ENCODE peak calls at places on chromosomes 5 and 9, in six cellular contexts. One of them, this sample, is unnamed.

GRCh38 chr5:10797246-10797645 is 36.2 kb upstream of the DAP start:
- DNase-seq in H1: no peak
- DNase-seq in HepG2: no peak
- DNase-seq in SK-N-SH: no peak
- DNase-seq in HCT116: no peak
- DNase-seq in K562: no peak
- DNase-seq in this sample: no peak

GRCh38 chr5:43073597-43074546 is 33.8 kb upstream of the ANXA2R start:
- DNase-seq in H1: no peak
- DNase-seq in HepG2: peak
- DNase-seq in SK-N-SH: peak
- DNase-seq in HCT116: peak
- DNase-seq in K562: peak
- DNase-seq in this sample: no peak

GRCh38 chr9:91360551-91361293 is 996 bp downstream of the AUH start:
- DNase-seq in H1: no peak
- DNase-seq in HepG2: no peak
- DNase-seq in SK-N-SH: no peak
- DNase-seq in HCT116: no peak
- DNase-seq in K562: no peak
- DNase-seq in this sample: peak

GRCh38 chr9:123058834-123059233 is 25.4 kb downstream of the GPR21 start:
- DNase-seq in H1: no peak
- DNase-seq in HepG2: no peak
- DNase-seq in SK-N-SH: no peak
- DNase-seq in HCT116: no peak
- DNase-seq in K562: no peak
- DNase-seq in this sample: no peak

GRCh38 chr5:32225445-32225844 is 51.3 kb upstream of the GOLPH3 start:
- DNase-seq in H1: no peak
- DNase-seq in HepG2: peak
- DNase-seq in SK-N-SH: no peak
- DNase-seq in HCT116: no peak
- DNase-seq in K562: no peak
- DNase-seq in this sample: no peak

GRCh38 chr9:106745876-106746275 is 117.1 kb upstream of the ZNF462 start:
- DNase-seq in H1: no peak
- DNase-seq in HepG2: no peak
- DNase-seq in SK-N-SH: no peak
- DNase-seq in HCT116: no peak
- DNase-seq in K562: no peak
- DNase-seq in this sample: no peak

GRCh38 chr9:95626885-95627558 is 110.3 kb upstream of the PTCH1 start:
- DNase-seq in H1: no peak
- DNase-seq in HepG2: no peak
- DNase-seq in SK-N-SH: no peak
- DNase-seq in HCT116: no peak
- DNase-seq in K562: no peak
- DNase-seq in this sample: no peak

GRCh38 chr5:157290981-157291711 is 25.2 kb downstream of the CYFIP2 start:
- DNase-seq in H1: no peak
- DNase-seq in HepG2: peak
- DNase-seq in SK-N-SH: no peak
- DNase-seq in HCT116: no peak
- DNase-seq in K562: no peak
- DNase-seq in this sample: no peak

GRCh38 chr9:84898188-84898587 is 228.7 kb downstream of the NTRK2 start:
- DNase-seq in H1: no peak
- DNase-seq in HepG2: no peak
- DNase-seq in SK-N-SH: no peak
- DNase-seq in HCT116: no peak
- DNase-seq in K562: no peak
- DNase-seq in this sample: no peak

GRCh38 chr5:160133071-160133917 is 14.0 kb upstream of the PWWP2A start:
- DNase-seq in H1: peak
- DNase-seq in HepG2: no peak
- DNase-seq in SK-N-SH: no peak
- DNase-seq in HCT116: no peak
- DNase-seq in K562: no peak
- DNase-seq in this sample: no peak

GRCh38 chr9:92010705-92011536 is 60.9 kb upstream of the ROR2 start:
- DNase-seq in H1: no peak
- DNase-seq in HepG2: no peak
- DNase-seq in SK-N-SH: no peak
- DNase-seq in HCT116: no peak
- DNase-seq in K562: no peak
- DNase-seq in this sample: no peak

GRCh38 chr9:130639119-130639485 is 25.3 kb upstream of the PRDM12 start:
- DNase-seq in H1: no peak
- DNase-seq in HepG2: no peak
- DNase-seq in SK-N-SH: no peak
- DNase-seq in HCT116: no peak
- DNase-seq in K562: no peak
- DNase-seq in this sample: no peak

GRCh38 chr9:125434986-125435775 is 173.6 kb downstream of the GAPVD1 start:
- DNase-seq in H1: no peak
- DNase-seq in HepG2: no peak
- DNase-seq in SK-N-SH: no peak
- DNase-seq in HCT116: no peak
- DNase-seq in K562: no peak
- DNase-seq in this sample: no peak

GRCh38 chr5:3394046-3394597 is 201.5 kb upstream of the IRX1 start:
- DNase-seq in H1: no peak
- DNase-seq in HepG2: no peak
- DNase-seq in SK-N-SH: no peak
- DNase-seq in HCT116: no peak
- DNase-seq in K562: no peak
- DNase-seq in this sample: no peak

GRCh38 chr5:55036477-55036876 is 12.4 kb downstream of the GZMK start:
- DNase-seq in H1: no peak
- DNase-seq in HepG2: no peak
- DNase-seq in SK-N-SH: no peak
- DNase-seq in HCT116: no peak
- DNase-seq in K562: no peak
- DNase-seq in this sample: no peak

GRCh38 chr5:150672237-150672883 is 11.3 kb downstream of the MYOZ3 start:
- DNase-seq in H1: peak
- DNase-seq in HepG2: no peak
- DNase-seq in SK-N-SH: peak
- DNase-seq in HCT116: no peak
- DNase-seq in K562: no peak
- DNase-seq in this sample: no peak

GRCh38 chr5:176391479-176391878 is 2.9 kb downstream of the HIGD2A start:
- DNase-seq in H1: no peak
- DNase-seq in HepG2: no peak
- DNase-seq in SK-N-SH: no peak
- DNase-seq in HCT116: no peak
- DNase-seq in K562: no peak
- DNase-seq in this sample: no peak

GRCh38 chr5:78544531-78545200 is 103.9 kb downstream of the LHFPL2 start:
- DNase-seq in H1: no peak
- DNase-seq in HepG2: no peak
- DNase-seq in SK-N-SH: no peak
- DNase-seq in HCT116: no peak
- DNase-seq in K562: peak
- DNase-seq in this sample: peak

GRCh38 chr5:156647034-156647451 is 203.1 kb upstream of the PPP1R2B start:
- DNase-seq in H1: no peak
- DNase-seq in HepG2: peak
- DNase-seq in SK-N-SH: no peak
- DNase-seq in HCT116: no peak
- DNase-seq in K562: no peak
- DNase-seq in this sample: no peak

GRCh38 chr5:36688722-36689121 is 82.3 kb downstream of the SLC1A3 start:
- DNase-seq in H1: no peak
- DNase-seq in HepG2: peak
- DNase-seq in SK-N-SH: no peak
- DNase-seq in HCT116: peak
- DNase-seq in K562: peak
- DNase-seq in this sample: no peak

GRCh38 chr9:113541019-113541900 is 77.7 kb downstream of the RGS3 start:
- DNase-seq in H1: no peak
- DNase-seq in HepG2: peak
- DNase-seq in SK-N-SH: peak
- DNase-seq in HCT116: peak
- DNase-seq in K562: peak
- DNase-seq in this sample: no peak

GRCh38 chr5:172820046-172820767 is 13.8 kb upstream of the ERGIC1 start:
- DNase-seq in H1: no peak
- DNase-seq in HepG2: no peak
- DNase-seq in SK-N-SH: no peak
- DNase-seq in HCT116: peak
- DNase-seq in K562: peak
- DNase-seq in this sample: no peak

GRCh38 chr5:172819569-172819968 is 14.5 kb upstream of the ERGIC1 start:
- DNase-seq in H1: no peak
- DNase-seq in HepG2: no peak
- DNase-seq in SK-N-SH: no peak
- DNase-seq in HCT116: no peak
- DNase-seq in K562: no peak
- DNase-seq in this sample: no peak

GRCh38 chr5:172817664-172818063 is 16.4 kb upstream of the ERGIC1 start:
- DNase-seq in H1: no peak
- DNase-seq in HepG2: no peak
- DNase-seq in SK-N-SH: no peak
- DNase-seq in HCT116: no peak
- DNase-seq in K562: no peak
- DNase-seq in this sample: no peak

GRCh38 chr5:172816887-172817418 is 17.1 kb upstream of the ERGIC1 start:
- DNase-seq in H1: no peak
- DNase-seq in HepG2: no peak
- DNase-seq in SK-N-SH: no peak
- DNase-seq in HCT116: no peak
- DNase-seq in K562: peak
- DNase-seq in this sample: no peak

DNA sequence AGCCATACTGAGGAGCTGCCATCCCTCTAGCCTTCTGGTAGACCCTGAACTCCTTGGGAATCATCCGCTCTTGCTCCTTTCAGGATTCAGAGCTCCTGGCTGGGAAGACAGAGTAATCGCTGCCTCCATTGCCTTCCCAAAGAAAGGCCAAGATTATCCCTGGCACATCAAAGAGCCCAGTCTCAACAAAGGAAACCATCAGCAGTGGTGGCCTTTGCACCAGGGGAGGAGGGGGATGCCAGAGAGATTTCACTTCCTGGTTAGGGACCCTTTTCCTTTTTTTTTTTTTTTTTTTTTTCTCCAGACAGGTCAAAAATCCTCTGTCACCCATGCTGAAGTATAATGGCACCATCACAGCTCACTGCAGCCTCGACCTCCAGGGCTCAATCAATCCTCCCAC is 16.0 kb upstream of the ERGIC1 start:
- DNase-seq in H1: no peak
- DNase-seq in HepG2: no peak
- DNase-seq in SK-N-SH: no peak
- DNase-seq in HCT116: no peak
- DNase-seq in K562: no peak
- DNase-seq in this sample: no peak
- TF ChIP-seq SIN3A in H1: no peak
- TF ChIP-seq SIN3A in HepG2: no peak
- TF ChIP-seq SIN3A in SK-N-SH: no peak
- TF ChIP-seq SIN3A in HCT116: no peak
- TF ChIP-seq SIN3A in K562: no peak
- TF ChIP-seq SIN3A in this sample: no peak

DNA sequence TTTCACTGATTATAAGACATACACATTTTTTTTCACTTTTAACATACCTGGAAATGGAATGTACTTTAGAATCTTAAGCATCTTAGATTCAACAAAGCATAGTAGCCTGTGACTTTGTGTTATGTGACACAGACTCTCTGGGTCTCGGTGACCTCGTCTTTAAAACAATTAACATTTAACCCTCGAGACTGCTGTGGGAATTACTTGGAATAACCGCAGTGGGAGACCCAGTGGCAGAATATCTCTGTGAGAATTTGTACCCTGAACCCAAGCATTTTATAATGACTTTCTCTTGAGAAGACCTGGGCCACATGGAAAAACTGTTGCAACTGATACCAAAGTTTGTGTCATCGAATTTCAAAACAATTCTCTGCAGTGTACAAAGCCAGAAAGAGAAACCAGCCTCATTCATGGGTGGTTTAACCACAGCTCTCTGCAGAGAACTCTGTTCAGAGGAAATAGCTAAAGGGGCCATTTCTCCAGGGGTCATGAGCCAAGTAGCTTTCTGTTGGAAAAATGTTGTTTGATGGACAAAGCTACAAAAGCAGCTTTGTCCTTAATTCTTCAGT is 10.0 kb upstream of the RETREG1 start:
- DNase-seq in H1: no peak
- DNase-seq in HepG2: no peak
- DNase-seq in SK-N-SH: no peak
- DNase-seq in HCT116: no peak
- DNase-seq in K562: no peak
- DNase-seq in this sample: peak
- H3K4me2 ChIP-seq in H1: no peak
- H3K4me2 ChIP-seq in HepG2: no peak
- H3K4me2 ChIP-seq in SK-N-SH: no peak
- H3K4me2 ChIP-seq in HCT116: no peak
- H3K4me2 ChIP-seq in K562: no peak
- H3K4me2 ChIP-seq in this sample: no peak

DNA sequence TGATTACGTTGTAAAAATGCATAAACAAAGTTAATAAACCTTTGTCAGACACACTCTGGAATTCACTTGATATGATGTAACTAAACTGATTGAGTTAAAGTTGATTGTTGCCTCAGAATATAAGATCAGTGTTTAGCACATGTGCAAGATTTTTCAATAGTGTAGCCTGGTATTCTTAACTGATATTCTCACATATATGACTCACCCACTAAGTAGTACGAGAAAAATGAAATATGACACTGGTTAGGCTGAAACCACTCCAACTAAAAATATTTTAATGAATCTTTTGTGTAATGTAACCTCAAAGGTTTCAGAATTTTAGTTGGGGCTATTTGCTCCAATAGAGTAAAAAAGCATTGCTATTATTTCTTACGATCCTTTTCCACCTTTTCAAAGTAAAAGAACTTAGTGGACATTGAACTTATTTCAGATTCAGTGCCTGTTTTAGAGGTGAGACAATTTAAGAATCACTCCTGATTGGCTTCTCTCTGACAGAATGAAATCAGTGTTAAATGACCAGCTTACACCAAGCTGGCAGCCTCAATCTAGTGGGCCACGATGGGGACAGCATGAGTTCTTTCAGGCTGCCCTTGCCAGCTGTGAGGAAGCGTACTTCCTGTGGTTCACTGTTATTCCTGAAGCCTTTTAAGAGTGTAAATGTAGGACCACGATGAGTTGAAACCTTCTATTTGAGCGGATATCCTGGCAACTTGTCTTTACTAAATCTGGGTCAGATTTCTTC is 277.3 kb upstream of the CDH9 start:
- DNase-seq in H1: peak
- DNase-seq in HepG2: no peak
- DNase-seq in SK-N-SH: no peak
- DNase-seq in HCT116: no peak
- DNase-seq in K562: no peak
- DNase-seq in this sample: no peak
- TF ChIP-seq SIN3A in H1: no peak
- TF ChIP-seq SIN3A in HepG2: no peak
- TF ChIP-seq SIN3A in SK-N-SH: no peak
- TF ChIP-seq SIN3A in HCT116: no peak
- TF ChIP-seq SIN3A in K562: no peak
- TF ChIP-seq SIN3A in this sample: no peak

GRCh38 chr9:136724772-136725171 is 12.4 kb downstream of the DIPK1B start:
- DNase-seq in H1: no peak
- DNase-seq in HepG2: no peak
- DNase-seq in SK-N-SH: no peak
- DNase-seq in HCT116: no peak
- DNase-seq in K562: no peak
- DNase-seq in this sample: no peak
- H3K4me2 ChIP-seq in H1: no peak
- H3K4me2 ChIP-seq in HepG2: no peak
- H3K4me2 ChIP-seq in SK-N-SH: no peak
- H3K4me2 ChIP-seq in HCT116: no peak
- H3K4me2 ChIP-seq in K562: no peak
- H3K4me2 ChIP-seq in this sample: peak

This sample was measured in GM12878.